ENCODE peak calls at places on chromosomes 6 and 20, in four cellular contexts. One of them, this sample, is unnamed.

GRCh38 chr6:49327005-49327404 is 136.0 kb downstream of the MMUT start:
- DNase-seq in Peyer's patch: no peak
- DNase-seq in neuronal stem cell: no peak
- DNase-seq in CD4-positive, alpha-beta memory T cell: no peak
- DNase-seq in this sample: no peak

GRCh38 chr6:56819604-56820003 is 135.3 kb upstream of the BEND6 start:
- DNase-seq in Peyer's patch: no peak
- DNase-seq in neuronal stem cell: no peak
- DNase-seq in CD4-positive, alpha-beta memory T cell: no peak
- DNase-seq in this sample: no peak

GRCh38 chr20:13037727-13038126 is 29.0 kb downstream of the SPTLC3 start:
- DNase-seq in Peyer's patch: no peak
- DNase-seq in neuronal stem cell: no peak
- DNase-seq in CD4-positive, alpha-beta memory T cell: no peak
- DNase-seq in this sample: no peak

GRCh38 chr20:63100926-63101699 is 94.3 kb upstream of the BHLHE23 start:
- DNase-seq in Peyer's patch: no peak
- DNase-seq in neuronal stem cell: no peak
- DNase-seq in CD4-positive, alpha-beta memory T cell: no peak
- DNase-seq in this sample: no peak

GRCh38 chr6:160010067-160010466 is 41.2 kb downstream of the IGF2R start:
- DNase-seq in Peyer's patch: no peak
- DNase-seq in neuronal stem cell: no peak
- DNase-seq in CD4-positive, alpha-beta memory T cell: no peak
- DNase-seq in this sample: no peak

GRCh38 chr6:56549014-56549413 is 93.7 kb downstream of the DST start:
- DNase-seq in Peyer's patch: no peak
- DNase-seq in neuronal stem cell: peak
- DNase-seq in CD4-positive, alpha-beta memory T cell: no peak
- DNase-seq in this sample: no peak

GRCh38 chr6:119240257-119241123 is 109.1 kb downstream of the MAN1A1 start:
- DNase-seq in Peyer's patch: no peak
- DNase-seq in neuronal stem cell: peak
- DNase-seq in CD4-positive, alpha-beta memory T cell: no peak
- DNase-seq in this sample: no peak

GRCh38 chr20:44969320-44969879 is 3.1 kb downstream of the STK4 start:
- DNase-seq in Peyer's patch: no peak
- DNase-seq in neuronal stem cell: no peak
- DNase-seq in CD4-positive, alpha-beta memory T cell: no peak
- DNase-seq in this sample: no peak

GRCh38 chr20:49890651-49891361 is 24.5 kb downstream of the SPATA2 start:
- DNase-seq in Peyer's patch: no peak
- DNase-seq in neuronal stem cell: no peak
- DNase-seq in CD4-positive, alpha-beta memory T cell: no peak
- DNase-seq in this sample: no peak

GRCh38 chr20:19628570-19629134 is 129.4 kb upstream of the RIN2 start:
- DNase-seq in Peyer's patch: peak
- DNase-seq in neuronal stem cell: peak
- DNase-seq in CD4-positive, alpha-beta memory T cell: peak
- DNase-seq in this sample: peak

GRCh38 chr20:6735913-6736845 is 31.3 kb upstream of the BMP2 start:
- DNase-seq in Peyer's patch: no peak
- DNase-seq in neuronal stem cell: no peak
- DNase-seq in CD4-positive, alpha-beta memory T cell: no peak
- DNase-seq in this sample: no peak

DNA sequence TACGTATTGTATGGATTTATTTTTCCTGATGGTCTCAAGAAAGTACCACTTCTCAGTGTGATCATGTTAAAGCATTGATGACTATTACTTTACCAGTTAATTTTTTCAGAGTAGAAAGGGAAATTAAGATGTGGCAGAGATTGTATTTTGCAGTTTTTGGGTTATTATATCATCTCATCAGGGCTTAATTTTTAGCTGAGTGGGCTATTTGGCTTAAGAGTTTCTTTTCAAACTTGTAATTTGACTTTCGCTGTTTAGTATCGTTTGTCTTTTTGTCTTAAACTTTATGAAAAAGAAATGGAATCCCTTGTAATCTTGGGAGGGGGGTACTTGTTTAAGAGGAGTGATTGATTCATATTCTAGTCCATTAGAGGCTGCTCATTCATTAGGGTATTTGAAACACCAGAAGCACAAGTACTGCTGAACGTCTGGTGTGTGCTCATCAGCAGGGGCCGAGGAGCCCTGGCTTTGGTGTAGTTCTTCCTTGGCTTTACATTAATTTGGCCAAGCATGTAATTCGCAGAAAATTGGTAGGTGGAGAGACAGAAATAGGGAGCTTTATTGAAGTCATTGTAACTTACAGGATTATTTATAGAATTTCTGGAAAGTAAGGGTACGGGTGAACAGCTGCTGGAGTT is 112.4 kb downstream of the TIAM2 start:
- DNase-seq in Peyer's patch: no peak
- DNase-seq in neuronal stem cell: no peak
- DNase-seq in CD4-positive, alpha-beta memory T cell: no peak
- DNase-seq in this sample: no peak
- H3K4me3 ChIP-seq in Peyer's patch: no peak
- H3K4me3 ChIP-seq in neuronal stem cell: no peak
- H3K4me3 ChIP-seq in CD4-positive, alpha-beta memory T cell: no peak
- H3K4me3 ChIP-seq in this sample: no peak

DNA sequence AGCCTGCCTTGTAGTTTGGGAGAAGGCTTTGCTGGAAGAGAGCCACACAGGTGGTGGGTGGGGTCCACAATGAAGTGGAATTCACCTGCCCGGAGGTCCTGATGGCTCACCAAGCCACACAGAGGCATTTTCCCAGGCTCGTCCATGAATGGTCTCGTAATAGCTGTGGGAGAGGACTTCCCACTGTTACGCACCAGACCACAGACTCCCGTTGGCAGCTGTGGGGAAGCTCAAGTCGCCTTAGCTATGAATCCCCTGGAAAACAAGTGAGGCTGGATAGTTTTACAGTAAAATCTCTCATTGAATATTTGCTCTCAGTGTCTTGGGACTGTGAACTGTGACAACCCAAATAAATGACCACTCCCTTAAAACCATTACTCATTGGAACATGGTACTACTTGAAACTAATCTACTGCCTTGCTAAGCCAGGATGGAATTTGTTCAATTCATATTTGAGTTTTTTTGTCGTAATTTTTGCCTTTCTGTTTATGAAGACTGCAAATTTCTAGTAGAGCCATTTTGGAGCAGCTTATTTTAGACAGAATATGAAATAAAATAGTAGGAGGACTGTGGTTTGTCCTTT is 79.4 kb downstream of the JAG1 start:
- DNase-seq in Peyer's patch: no peak
- DNase-seq in neuronal stem cell: no peak
- DNase-seq in CD4-positive, alpha-beta memory T cell: no peak
- DNase-seq in this sample: no peak
- H3K27ac ChIP-seq in Peyer's patch: no peak
- H3K27ac ChIP-seq in neuronal stem cell: no peak
- H3K27ac ChIP-seq in CD4-positive, alpha-beta memory T cell: no peak
- H3K27ac ChIP-seq in this sample: no peak

GRCh38 chr20:23661002-23661429 is 23.3 kb upstream of the CST3 start:
- DNase-seq in Peyer's patch: no peak
- DNase-seq in neuronal stem cell: no peak
- DNase-seq in CD4-positive, alpha-beta memory T cell: no peak
- DNase-seq in this sample: no peak
- H3K4me3 ChIP-seq in Peyer's patch: no peak
- H3K4me3 ChIP-seq in neuronal stem cell: no peak
- H3K4me3 ChIP-seq in CD4-positive, alpha-beta memory T cell: no peak
- H3K4me3 ChIP-seq in this sample: no peak

DNA sequence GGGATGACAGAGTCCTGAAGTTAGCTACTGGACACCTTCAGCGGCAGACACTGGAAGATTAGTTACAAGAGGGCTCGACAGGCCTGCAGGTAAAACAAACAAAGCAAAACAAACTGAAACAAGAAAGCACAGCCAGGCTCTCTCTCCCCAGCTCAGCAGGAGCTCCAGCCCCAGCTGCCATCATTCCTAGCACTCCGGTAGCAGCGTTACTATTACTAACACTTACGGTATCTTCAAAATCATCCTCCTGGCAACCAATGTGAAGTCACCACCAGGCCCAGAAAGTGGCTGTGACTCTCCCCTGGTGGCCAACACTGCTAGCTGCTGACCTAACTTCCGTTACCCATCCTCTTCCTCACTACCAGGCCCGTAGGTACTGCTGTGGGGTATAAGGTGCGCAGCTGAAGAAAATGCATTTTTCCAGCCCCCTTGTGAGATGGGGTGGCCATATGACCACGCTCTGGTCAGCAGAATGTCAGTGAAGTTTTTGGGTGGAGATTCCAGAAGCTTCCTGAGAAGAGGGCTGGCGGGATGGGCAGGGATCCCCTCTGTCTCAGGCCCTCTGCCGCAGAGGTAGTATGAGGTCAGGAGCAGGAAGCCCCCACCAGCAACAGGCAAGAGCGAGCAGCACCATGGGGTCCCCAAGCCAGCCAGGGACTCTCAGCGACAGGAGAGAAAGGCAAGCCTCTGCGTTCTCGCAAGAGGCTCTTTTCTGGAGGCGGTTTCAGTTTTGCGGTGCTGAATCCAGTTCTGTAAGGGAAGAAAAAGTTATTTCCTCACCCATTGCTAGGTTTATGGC is 37.4 kb upstream of the TBXT start:
- DNase-seq in Peyer's patch: no peak
- DNase-seq in neuronal stem cell: no peak
- DNase-seq in CD4-positive, alpha-beta memory T cell: no peak
- DNase-seq in this sample: no peak
- H3K27ac ChIP-seq in Peyer's patch: no peak
- H3K27ac ChIP-seq in neuronal stem cell: no peak
- H3K27ac ChIP-seq in CD4-positive, alpha-beta memory T cell: no peak
- H3K27ac ChIP-seq in this sample: no peak

DNA sequence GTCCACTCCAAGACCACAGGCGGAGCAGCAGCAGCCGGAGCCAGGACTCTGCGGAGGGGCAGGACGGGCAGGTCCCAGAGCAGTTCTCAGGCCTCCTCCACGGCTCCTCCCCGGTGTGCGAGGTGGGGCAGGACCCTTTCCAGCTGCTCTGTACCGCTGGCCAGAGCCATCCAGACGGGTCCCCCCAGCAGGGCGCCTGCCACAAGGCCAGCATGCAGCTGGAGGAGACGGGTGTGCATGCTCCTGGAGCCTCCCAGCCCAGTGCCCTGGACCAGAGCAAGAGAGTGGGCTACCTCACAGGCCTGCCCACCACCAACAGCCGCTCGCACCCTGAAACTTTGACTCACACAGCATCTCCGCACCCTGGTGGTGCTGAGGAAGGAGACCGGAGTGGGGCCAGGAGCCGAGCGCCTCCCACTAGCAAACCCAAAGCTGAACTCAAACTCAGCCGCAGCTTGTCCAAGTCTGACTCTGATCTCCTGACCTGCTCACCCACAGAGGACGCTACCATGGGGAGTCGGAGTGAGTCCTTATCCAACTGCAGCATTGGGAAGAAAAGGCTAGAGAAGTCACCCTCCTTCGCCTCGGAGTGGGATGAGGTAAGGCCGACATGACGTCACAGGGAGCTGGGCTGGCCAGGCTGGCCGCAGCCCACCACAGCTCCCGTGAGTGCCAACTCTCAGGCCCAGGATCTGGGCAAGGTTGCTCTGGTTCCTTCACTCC is 123.5 kb downstream of the TCP11 start:
- DNase-seq in Peyer's patch: no peak
- DNase-seq in neuronal stem cell: no peak
- DNase-seq in CD4-positive, alpha-beta memory T cell: no peak
- DNase-seq in this sample: no peak
- H3K4me3 ChIP-seq in Peyer's patch: peak
- H3K4me3 ChIP-seq in neuronal stem cell: no peak
- H3K4me3 ChIP-seq in CD4-positive, alpha-beta memory T cell: no peak
- H3K4me3 ChIP-seq in this sample: no peak

GRCh38 chr6:25511386-25511785 is 140.6 kb upstream of the SCGN start:
- DNase-seq in Peyer's patch: no peak
- DNase-seq in neuronal stem cell: no peak
- DNase-seq in CD4-positive, alpha-beta memory T cell: no peak
- DNase-seq in this sample: no peak
- H3K27ac ChIP-seq in Peyer's patch: no peak
- H3K27ac ChIP-seq in neuronal stem cell: no peak
- H3K27ac ChIP-seq in CD4-positive, alpha-beta memory T cell: no peak
- H3K27ac ChIP-seq in this sample: no peak

GRCh38 chr6:13484138-13484708 is 3.2 kb downstream of the GFOD1 start:
- DNase-seq in Peyer's patch: no peak
- DNase-seq in neuronal stem cell: no peak
- DNase-seq in CD4-positive, alpha-beta memory T cell: no peak
- DNase-seq in this sample: no peak
- H3K4me3 ChIP-seq in Peyer's patch: peak
- H3K4me3 ChIP-seq in neuronal stem cell: no peak
- H3K4me3 ChIP-seq in CD4-positive, alpha-beta memory T cell: no peak
- H3K4me3 ChIP-seq in this sample: no peak

DNA sequence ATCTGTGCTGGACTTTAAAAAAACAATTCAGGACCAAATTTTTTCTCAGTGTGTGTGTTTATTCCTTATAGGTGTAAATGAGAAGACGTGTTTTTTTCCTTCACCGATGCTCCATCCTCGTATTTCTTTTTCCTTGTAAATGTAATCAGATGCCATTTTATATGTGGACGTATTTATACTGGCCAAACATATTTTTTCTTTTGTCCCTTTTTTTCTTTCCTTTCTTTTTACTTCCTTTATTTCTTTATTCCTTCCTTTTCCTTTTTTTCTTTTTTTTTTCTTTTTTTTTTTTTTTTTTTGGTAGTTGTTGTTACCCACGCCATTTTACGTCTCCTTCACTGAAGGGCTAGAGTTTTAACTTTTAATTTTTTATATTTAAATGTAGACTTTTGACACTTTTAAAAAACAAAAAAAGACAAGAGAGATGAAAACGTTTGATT is 3.7 kb downstream of the SOX4 start:
- DNase-seq in Peyer's patch: no peak
- DNase-seq in neuronal stem cell: no peak
- DNase-seq in CD4-positive, alpha-beta memory T cell: no peak
- DNase-seq in this sample: no peak
- H3K27ac ChIP-seq in Peyer's patch: no peak
- H3K27ac ChIP-seq in neuronal stem cell: no peak
- H3K27ac ChIP-seq in CD4-positive, alpha-beta memory T cell: no peak
- H3K27ac ChIP-seq in this sample: no peak

DNA sequence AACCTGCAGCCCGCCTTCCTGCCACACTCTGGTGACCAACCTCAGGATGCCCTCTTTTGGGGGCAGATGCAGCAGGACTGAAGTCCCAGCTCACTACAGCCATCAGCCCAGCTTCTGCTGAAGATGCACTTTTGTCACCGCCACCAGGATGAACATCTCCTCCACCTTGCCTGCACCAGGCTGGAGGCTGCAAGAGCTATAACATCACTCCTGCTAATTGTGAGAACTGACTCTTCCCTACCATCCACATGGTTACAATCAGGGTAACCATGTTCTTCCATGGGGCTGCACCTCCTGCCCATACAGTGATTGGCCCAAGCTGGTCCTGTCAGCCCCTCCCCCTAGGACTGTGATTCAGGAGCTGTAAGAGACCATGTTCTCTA is 2.0 kb upstream of the ACTL10 start:
- DNase-seq in Peyer's patch: no peak
- DNase-seq in neuronal stem cell: no peak
- DNase-seq in CD4-positive, alpha-beta memory T cell: no peak
- DNase-seq in this sample: peak
- H3K4me3 ChIP-seq in Peyer's patch: no peak
- H3K4me3 ChIP-seq in neuronal stem cell: peak
- H3K4me3 ChIP-seq in CD4-positive, alpha-beta memory T cell: no peak
- H3K4me3 ChIP-seq in this sample: no peak